ENCODE peak calls at places on chromosomes 4 and X, in five cellular contexts. W is activated B cell treated with CpG ODN at 0.5 μM for 24 hours, Y is endothelial cell of umbilical vein, R is HCT116, V is epithelial cell of esophagus. X is an unnamed sample.

GRCh38 chr4:87978656-87979055 is 3.1 kb downstream of the SPP1 start:
- DNase-seq in Y (no peak), V (peak), W (no peak), R (no peak), X (no peak)

GRCh38 chrX:30230395-30230794 is at the start of gene MAGEB3:
- DNase-seq in W (no peak), R (no peak), Y (no peak), V (no peak), X (no peak)

GRCh38 chrX:16714504-16714903 is 2.0 kb upstream of the CTPS2 start:
- DNase-seq in V (no peak), W (no peak), R (no peak), Y (no peak), X (no peak)

GRCh38 chr4:140300271-140300970 is 73.0 kb upstream of the SCOC start:
- DNase-seq in W (no peak), R (peak), V (peak), Y (peak), X (no peak)

GRCh38 chrX:53319614-53320542 is 38.5 kb upstream of the IQSEC2 start:
- DNase-seq in W (no peak), R (no peak), V (no peak), Y (no peak), X (no peak)

GRCh38 chr4:52748432-52748831 is 2.8 kb downstream of the ERVMER34-1 start:
- DNase-seq in Y (no peak), V (no peak), W (no peak), R (no peak), X (no peak)

GRCh38 chr4:94127707-94128328 is 79.8 kb upstream of the SMARCAD1 start:
- DNase-seq in W (no peak), R (peak), V (peak), Y (peak), X (no peak)

GRCh38 chr4:54971474-54971950 is 153.9 kb downstream of the KDR start:
- DNase-seq in W (no peak), V (peak), R (peak), Y (peak), X (no peak)

GRCh38 chr4:146647615-146648383 is 9.1 kb downstream of the POU4F2 start:
- DNase-seq in R (no peak), V (no peak), W (no peak), Y (no peak), X (no peak)

GRCh38 chrX:23394421-23394820 is 59.8 kb downstream of the PTCHD1 start:
- DNase-seq in Y (no peak), W (no peak), V (peak), R (no peak), X (no peak)

GRCh38 chrX:110204986-110205385 is 112.9 kb downstream of the AMMECR1 start:
- DNase-seq in Y (no peak), R (no peak), W (no peak), V (no peak), X (no peak)

GRCh38 chrX:134636859-134637258 is 21.4 kb downstream of the PLAC1 start:
- DNase-seq in R (no peak), V (no peak), Y (no peak), W (no peak), X (no peak)

GRCh38 chrX:42725196-42725595 is 52.8 kb downstream of the PPP1R2C start:
- DNase-seq in R (no peak), Y (no peak), V (no peak), W (no peak), X (no peak)

DNA sequence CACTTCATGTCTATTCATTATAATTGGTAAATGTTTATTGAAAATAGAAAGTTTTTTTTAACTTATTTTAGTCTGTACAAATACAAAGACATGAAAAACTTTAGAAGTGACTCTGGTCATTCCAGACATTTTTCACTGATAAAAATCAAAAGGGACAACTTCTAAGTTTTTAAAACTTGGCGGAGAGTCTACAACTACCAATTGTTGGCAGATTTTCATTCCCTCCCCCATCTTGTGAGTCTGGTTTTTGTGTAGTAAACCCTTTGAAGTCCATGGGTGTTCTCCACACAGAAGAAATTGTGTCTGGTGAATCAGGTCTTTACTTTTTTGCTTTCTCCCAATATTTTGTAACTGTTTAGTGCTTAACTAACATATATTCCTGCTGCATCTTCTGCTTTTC is 336.6 kb downstream of the PDGFC start:
- DNase-seq in Y (no peak), R (no peak), W (no peak), V (no peak), X (no peak)
- TF ChIP-seq CTCF in Y (no peak), R (no peak), W (no peak), V (no peak), X (no peak)

GRCh38 chr4:173237152-173237551 is 68.5 kb downstream of the GALNT7 start:
- DNase-seq in V (no peak), W (no peak), Y (no peak), R (no peak), X (no peak)

GRCh38 chr4:173230077-173230476 is 61.5 kb downstream of the GALNT7 start:
- DNase-seq in Y (no peak), W (no peak), V (no peak), R (no peak), X (no peak)

GRCh38 chr4:173235050-173235449 is 66.4 kb downstream of the GALNT7 start:
- DNase-seq in V (no peak), Y (no peak), R (no peak), W (no peak), X (no peak)

GRCh38 chr4:173227753-173228152 is 59.1 kb downstream of the GALNT7 start:
- DNase-seq in W (no peak), V (no peak), Y (no peak), R (no peak), X (no peak)

GRCh38 chr4:173231916-173232315 is 63.3 kb downstream of the GALNT7 start:
- DNase-seq in W (no peak), V (peak), Y (peak), R (no peak), X (no peak)
- TF ChIP-seq CTCF in W (no peak), V (peak), Y (peak), R (peak), X (no peak)

GRCh38 chrX:140916891-140917290 is 85.5 kb upstream of the SPANXB1 start:
- DNase-seq in V (no peak), W (no peak), R (no peak), Y (no peak), X (no peak)

GRCh38 chrX:140923118-140923517 is 79.3 kb upstream of the SPANXB1 start:
- DNase-seq in W (no peak), V (no peak), R (no peak), Y (no peak), X (no peak)

GRCh38 chrX:140917354-140918115 is 84.9 kb upstream of the SPANXB1 start:
- DNase-seq in V (no peak), R (no peak), Y (peak), W (no peak), X (no peak)

GRCh38 chrX:140913802-140914501 is 88.4 kb upstream of the SPANXB1 start:
- DNase-seq in V (no peak), R (no peak), W (no peak), Y (no peak), X (no peak)

GRCh38 chrX:140918398-140919043 is 83.9 kb upstream of the SPANXB1 start:
- DNase-seq in W (no peak), Y (peak), V (peak), R (peak), X (no peak)
- TF ChIP-seq CTCF in W (no peak), Y (peak), V (peak), R (peak), X (no peak)

GRCh38 chr4:95362906-95363578 is 185.7 kb downstream of the UNC5C start:
- DNase-seq in Y (peak), W (no peak), R (peak), V (peak), X (no peak)
- TF ChIP-seq CTCF in Y (peak), W (no peak), R (peak), V (peak), X (no peak)